ENCODE peak calls at places on chromosome 1, in ten cellular contexts. One of them, this sample, is unnamed.

GRCh38 chr1:195664628-195665027 is 943.6 kb downstream of the KCNT2 start:
- DNase-seq in GM23338: no peak
- DNase-seq in breast epithelium: no peak
- DNase-seq in MCF 10A: peak; percentile 55
- DNase-seq in choroid plexus epithelial cell: peak; percentile 42
- DNase-seq in upper lobe of left lung: no peak
- DNase-seq in Calu3: peak; percentile 19
- DNase-seq in upper lobe of right lung: no peak
- DNase-seq in CD4-positive, alpha-beta T cell: no peak
- DNase-seq in nephron progenitor cell: no peak
- DNase-seq in this sample: no peak

GRCh38 chr1:39287541-39287940 is 83.0 kb downstream of the MACF1 start:
- DNase-seq in GM23338: no peak
- DNase-seq in breast epithelium: no peak
- DNase-seq in MCF 10A: no peak
- DNase-seq in choroid plexus epithelial cell: no peak
- DNase-seq in upper lobe of left lung: no peak
- DNase-seq in Calu3: no peak
- DNase-seq in upper lobe of right lung: no peak
- DNase-seq in CD4-positive, alpha-beta T cell: no peak
- DNase-seq in nephron progenitor cell: no peak
- DNase-seq in this sample: no peak

GRCh38 chr1:42340093-42340492 is 5.1 kb upstream of the FOXJ3 start:
- DNase-seq in GM23338: peak; percentile 26
- DNase-seq in breast epithelium: no peak
- DNase-seq in MCF 10A: peak; percentile 61
- DNase-seq in choroid plexus epithelial cell: no peak
- DNase-seq in upper lobe of left lung: no peak
- DNase-seq in Calu3: peak; percentile 40
- DNase-seq in upper lobe of right lung: no peak
- DNase-seq in CD4-positive, alpha-beta T cell: no peak
- DNase-seq in nephron progenitor cell: no peak
- DNase-seq in this sample: no peak

GRCh38 chr1:171910786-171911185 is 69.5 kb downstream of the DNM3 start:
- DNase-seq in GM23338: peak; percentile 23
- DNase-seq in breast epithelium: no peak
- DNase-seq in MCF 10A: no peak
- DNase-seq in choroid plexus epithelial cell: no peak
- DNase-seq in upper lobe of left lung: no peak
- DNase-seq in Calu3: no peak
- DNase-seq in upper lobe of right lung: no peak
- DNase-seq in CD4-positive, alpha-beta T cell: no peak
- DNase-seq in nephron progenitor cell: no peak
- DNase-seq in this sample: no peak

GRCh38 chr1:71587961-71588360 is 507.1 kb upstream of the ZRANB2 start:
- DNase-seq in GM23338: peak; percentile 15
- DNase-seq in breast epithelium: no peak
- DNase-seq in MCF 10A: peak; percentile 29
- DNase-seq in choroid plexus epithelial cell: no peak
- DNase-seq in upper lobe of left lung: no peak
- DNase-seq in Calu3: no peak
- DNase-seq in upper lobe of right lung: no peak
- DNase-seq in CD4-positive, alpha-beta T cell: no peak
- DNase-seq in nephron progenitor cell: no peak
- DNase-seq in this sample: no peak

GRCh38 chr1:154960446-154961136 is 991 bp downstream of the PYGO2 start:
- DNase-seq in GM23338: no peak
- DNase-seq in breast epithelium: no peak
- DNase-seq in MCF 10A: no peak
- DNase-seq in choroid plexus epithelial cell: peak; percentile 22
- DNase-seq in upper lobe of left lung: no peak
- DNase-seq in Calu3: no peak
- DNase-seq in upper lobe of right lung: no peak
- DNase-seq in CD4-positive, alpha-beta T cell: no peak
- DNase-seq in nephron progenitor cell: no peak
- DNase-seq in this sample: no peak

GRCh38 chr1:113409363-113409762 is 19.0 kb downstream of the MAGI3 start:
- DNase-seq in GM23338: no peak
- DNase-seq in breast epithelium: no peak
- DNase-seq in MCF 10A: no peak
- DNase-seq in choroid plexus epithelial cell: no peak
- DNase-seq in upper lobe of left lung: no peak
- DNase-seq in Calu3: no peak
- DNase-seq in upper lobe of right lung: no peak
- DNase-seq in CD4-positive, alpha-beta T cell: no peak
- DNase-seq in nephron progenitor cell: no peak
- DNase-seq in this sample: no peak

GRCh38 chr1:78060857-78061563 is 15.2 kb downstream of the GIPC2 start:
- DNase-seq in GM23338: peak; percentile 26
- DNase-seq in breast epithelium: no peak
- DNase-seq in MCF 10A: no peak
- DNase-seq in choroid plexus epithelial cell: no peak
- DNase-seq in upper lobe of left lung: no peak
- DNase-seq in Calu3: no peak
- DNase-seq in upper lobe of right lung: no peak
- DNase-seq in CD4-positive, alpha-beta T cell: no peak
- DNase-seq in nephron progenitor cell: no peak
- DNase-seq in this sample: no peak

GRCh38 chr1:234107416-234108021 is 203.0 kb downstream of the SLC35F3 start:
- DNase-seq in GM23338: no peak
- DNase-seq in breast epithelium: no peak
- DNase-seq in MCF 10A: no peak
- DNase-seq in choroid plexus epithelial cell: no peak
- DNase-seq in upper lobe of left lung: no peak
- DNase-seq in Calu3: no peak
- DNase-seq in upper lobe of right lung: no peak
- DNase-seq in CD4-positive, alpha-beta T cell: no peak
- DNase-seq in nephron progenitor cell: no peak
- DNase-seq in this sample: no peak

GRCh38 chr1:234114648-234115307 is 210.3 kb downstream of the SLC35F3 start:
- DNase-seq in GM23338: peak; percentile 80
- DNase-seq in breast epithelium: no peak
- DNase-seq in MCF 10A: peak; percentile 84
- DNase-seq in choroid plexus epithelial cell: peak; percentile 67
- DNase-seq in upper lobe of left lung: no peak
- DNase-seq in Calu3: peak; percentile 28
- DNase-seq in upper lobe of right lung: no peak
- DNase-seq in CD4-positive, alpha-beta T cell: peak; percentile 5
- DNase-seq in nephron progenitor cell: peak; percentile 46
- DNase-seq in this sample: no peak

GRCh38 chr1:234108921-234109320 is 204.4 kb downstream of the SLC35F3 start:
- DNase-seq in GM23338: no peak
- DNase-seq in breast epithelium: no peak
- DNase-seq in MCF 10A: peak; percentile 58
- DNase-seq in choroid plexus epithelial cell: no peak
- DNase-seq in upper lobe of left lung: no peak
- DNase-seq in Calu3: no peak
- DNase-seq in upper lobe of right lung: no peak
- DNase-seq in CD4-positive, alpha-beta T cell: no peak
- DNase-seq in nephron progenitor cell: no peak
- DNase-seq in this sample: no peak

GRCh38 chr1:234109840-234110239 is 205.4 kb downstream of the SLC35F3 start:
- DNase-seq in GM23338: no peak
- DNase-seq in breast epithelium: no peak
- DNase-seq in MCF 10A: no peak
- DNase-seq in choroid plexus epithelial cell: no peak
- DNase-seq in upper lobe of left lung: no peak
- DNase-seq in Calu3: no peak
- DNase-seq in upper lobe of right lung: no peak
- DNase-seq in CD4-positive, alpha-beta T cell: no peak
- DNase-seq in nephron progenitor cell: no peak
- DNase-seq in this sample: no peak

DNA sequence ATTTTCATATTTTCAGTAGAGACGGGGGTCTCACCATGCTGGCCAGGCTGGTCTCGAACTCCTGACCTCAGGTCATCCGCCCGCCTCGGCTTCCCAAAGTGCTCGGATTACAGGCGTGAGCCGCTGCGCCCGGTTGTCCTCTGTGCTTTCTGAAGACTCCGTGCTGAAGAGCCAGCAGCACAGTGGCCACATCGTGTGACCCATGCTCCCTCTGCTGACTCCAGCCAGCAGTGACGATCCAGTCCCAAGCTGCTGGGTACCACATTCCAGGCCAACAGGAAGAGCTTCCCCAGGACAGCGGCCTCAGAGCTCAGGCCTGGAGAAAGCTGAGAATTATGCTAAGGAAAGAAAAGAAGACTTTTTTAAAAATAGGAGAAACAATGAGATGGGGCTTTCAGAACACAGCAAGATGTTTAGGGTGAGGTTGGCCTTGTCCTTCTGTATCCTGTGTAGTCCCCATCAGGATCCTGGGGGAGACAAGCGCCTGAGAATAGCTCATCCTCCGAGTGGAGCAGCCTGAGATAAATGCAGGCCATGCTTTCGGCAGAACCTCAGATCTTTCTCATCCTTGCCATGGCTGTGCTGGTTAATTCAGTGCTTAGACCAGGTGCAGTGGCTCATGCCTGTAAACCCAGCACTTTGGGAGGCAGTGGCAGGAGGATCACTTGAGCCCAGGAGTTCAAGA is 207.1 kb downstream of the SLC35F3 start:
- DNase-seq in GM23338: peak; percentile 87
- DNase-seq in breast epithelium: no peak
- DNase-seq in MCF 10A: peak; percentile 50
- DNase-seq in choroid plexus epithelial cell: peak; percentile 10
- DNase-seq in upper lobe of left lung: no peak
- DNase-seq in Calu3: peak; percentile 68
- DNase-seq in upper lobe of right lung: peak; percentile 68
- DNase-seq in CD4-positive, alpha-beta T cell: no peak
- DNase-seq in nephron progenitor cell: peak; percentile 63
- DNase-seq in this sample: no peak
- TF ChIP-seq CTCF in GM23338: peak; percentile 63
- TF ChIP-seq CTCF in breast epithelium: no peak
- TF ChIP-seq CTCF in MCF 10A: peak; percentile 39
- TF ChIP-seq CTCF in choroid plexus epithelial cell: no peak
- TF ChIP-seq CTCF in upper lobe of left lung: no peak
- TF ChIP-seq CTCF in Calu3: peak; percentile 50
- TF ChIP-seq CTCF in upper lobe of right lung: no peak
- TF ChIP-seq CTCF in CD4-positive, alpha-beta T cell: no peak
- TF ChIP-seq CTCF in nephron progenitor cell: peak; percentile 36
- TF ChIP-seq CTCF in this sample: peak; percentile 65

GRCh38 chr1:205054013-205054412 is 11.0 kb downstream of the CNTN2 start:
- DNase-seq in GM23338: no peak
- DNase-seq in breast epithelium: no peak
- DNase-seq in MCF 10A: no peak
- DNase-seq in choroid plexus epithelial cell: no peak
- DNase-seq in upper lobe of left lung: peak; percentile 39
- DNase-seq in Calu3: no peak
- DNase-seq in upper lobe of right lung: no peak
- DNase-seq in CD4-positive, alpha-beta T cell: no peak
- DNase-seq in nephron progenitor cell: no peak
- DNase-seq in this sample: no peak

GRCh38 chr1:205056956-205057568 is 14.1 kb downstream of the CNTN2 start:
- DNase-seq in GM23338: no peak
- DNase-seq in breast epithelium: no peak
- DNase-seq in MCF 10A: no peak
- DNase-seq in choroid plexus epithelial cell: no peak
- DNase-seq in upper lobe of left lung: no peak
- DNase-seq in Calu3: no peak
- DNase-seq in upper lobe of right lung: no peak
- DNase-seq in CD4-positive, alpha-beta T cell: no peak
- DNase-seq in nephron progenitor cell: no peak
- DNase-seq in this sample: no peak

GRCh38 chr1:205056188-205056611 is 13.2 kb downstream of the CNTN2 start:
- DNase-seq in GM23338: no peak
- DNase-seq in breast epithelium: no peak
- DNase-seq in MCF 10A: no peak
- DNase-seq in choroid plexus epithelial cell: no peak
- DNase-seq in upper lobe of left lung: peak; percentile 52
- DNase-seq in Calu3: no peak
- DNase-seq in upper lobe of right lung: no peak
- DNase-seq in CD4-positive, alpha-beta T cell: no peak
- DNase-seq in nephron progenitor cell: no peak
- DNase-seq in this sample: no peak

GRCh38 chr1:205052689-205053088 is 9.7 kb downstream of the CNTN2 start:
- DNase-seq in GM23338: no peak
- DNase-seq in breast epithelium: no peak
- DNase-seq in MCF 10A: no peak
- DNase-seq in choroid plexus epithelial cell: no peak
- DNase-seq in upper lobe of left lung: no peak
- DNase-seq in Calu3: no peak
- DNase-seq in upper lobe of right lung: no peak
- DNase-seq in CD4-positive, alpha-beta T cell: no peak
- DNase-seq in nephron progenitor cell: no peak
- DNase-seq in this sample: no peak

GRCh38 chr1:205053296-205053695 is 10.3 kb downstream of the CNTN2 start:
- DNase-seq in GM23338: no peak
- DNase-seq in breast epithelium: no peak
- DNase-seq in MCF 10A: no peak
- DNase-seq in choroid plexus epithelial cell: no peak
- DNase-seq in upper lobe of left lung: no peak
- DNase-seq in Calu3: no peak
- DNase-seq in upper lobe of right lung: no peak
- DNase-seq in CD4-positive, alpha-beta T cell: no peak
- DNase-seq in nephron progenitor cell: no peak
- DNase-seq in this sample: no peak
- TF ChIP-seq CTCF in GM23338: no peak
- TF ChIP-seq CTCF in breast epithelium: no peak
- TF ChIP-seq CTCF in MCF 10A: no peak
- TF ChIP-seq CTCF in choroid plexus epithelial cell: no peak
- TF ChIP-seq CTCF in upper lobe of left lung: no peak
- TF ChIP-seq CTCF in Calu3: no peak
- TF ChIP-seq CTCF in upper lobe of right lung: no peak
- TF ChIP-seq CTCF in CD4-positive, alpha-beta T cell: no peak
- TF ChIP-seq CTCF in nephron progenitor cell: no peak
- TF ChIP-seq CTCF in this sample: no peak

GRCh38 chr1:91501527-91501859 is 842 bp downstream of the CDC7 start:
- DNase-seq in GM23338: peak; percentile 70
- DNase-seq in breast epithelium: no peak
- DNase-seq in MCF 10A: peak; percentile 65
- DNase-seq in choroid plexus epithelial cell: peak; percentile 55
- DNase-seq in upper lobe of left lung: no peak
- DNase-seq in Calu3: no peak
- DNase-seq in upper lobe of right lung: no peak
- DNase-seq in CD4-positive, alpha-beta T cell: no peak
- DNase-seq in nephron progenitor cell: no peak
- DNase-seq in this sample: no peak

GRCh38 chr1:91503332-91503900 is 2.8 kb downstream of the CDC7 start:
- DNase-seq in GM23338: no peak
- DNase-seq in breast epithelium: no peak
- DNase-seq in MCF 10A: no peak
- DNase-seq in choroid plexus epithelial cell: no peak
- DNase-seq in upper lobe of left lung: no peak
- DNase-seq in Calu3: no peak
- DNase-seq in upper lobe of right lung: no peak
- DNase-seq in CD4-positive, alpha-beta T cell: no peak
- DNase-seq in nephron progenitor cell: no peak
- DNase-seq in this sample: no peak

GRCh38 chr1:91503975-91504530 is 3.4 kb downstream of the CDC7 start:
- DNase-seq in GM23338: no peak
- DNase-seq in breast epithelium: no peak
- DNase-seq in MCF 10A: no peak
- DNase-seq in choroid plexus epithelial cell: no peak
- DNase-seq in upper lobe of left lung: no peak
- DNase-seq in Calu3: no peak
- DNase-seq in upper lobe of right lung: no peak
- DNase-seq in CD4-positive, alpha-beta T cell: no peak
- DNase-seq in nephron progenitor cell: no peak
- DNase-seq in this sample: no peak

GRCh38 chr1:91502138-91502881 is 1.7 kb downstream of the CDC7 start:
- DNase-seq in GM23338: no peak
- DNase-seq in breast epithelium: no peak
- DNase-seq in MCF 10A: peak; percentile 9
- DNase-seq in choroid plexus epithelial cell: no peak
- DNase-seq in upper lobe of left lung: no peak
- DNase-seq in Calu3: no peak
- DNase-seq in upper lobe of right lung: no peak
- DNase-seq in CD4-positive, alpha-beta T cell: no peak
- DNase-seq in nephron progenitor cell: no peak
- DNase-seq in this sample: no peak

GRCh38 chr1:91502882-91503184 is 2.2 kb downstream of the CDC7 start:
- DNase-seq in GM23338: no peak
- DNase-seq in breast epithelium: no peak
- DNase-seq in MCF 10A: peak; percentile 29
- DNase-seq in choroid plexus epithelial cell: peak; percentile 41
- DNase-seq in upper lobe of left lung: no peak
- DNase-seq in Calu3: no peak
- DNase-seq in upper lobe of right lung: no peak
- DNase-seq in CD4-positive, alpha-beta T cell: no peak
- DNase-seq in nephron progenitor cell: no peak
- DNase-seq in this sample: no peak
- TF ChIP-seq CTCF in GM23338: no peak
- TF ChIP-seq CTCF in breast epithelium: no peak
- TF ChIP-seq CTCF in MCF 10A: no peak
- TF ChIP-seq CTCF in choroid plexus epithelial cell: peak; percentile 44
- TF ChIP-seq CTCF in upper lobe of left lung: no peak
- TF ChIP-seq CTCF in Calu3: no peak
- TF ChIP-seq CTCF in upper lobe of right lung: no peak
- TF ChIP-seq CTCF in CD4-positive, alpha-beta T cell: no peak
- TF ChIP-seq CTCF in nephron progenitor cell: no peak
- TF ChIP-seq CTCF in this sample: peak; percentile 41

DNA sequence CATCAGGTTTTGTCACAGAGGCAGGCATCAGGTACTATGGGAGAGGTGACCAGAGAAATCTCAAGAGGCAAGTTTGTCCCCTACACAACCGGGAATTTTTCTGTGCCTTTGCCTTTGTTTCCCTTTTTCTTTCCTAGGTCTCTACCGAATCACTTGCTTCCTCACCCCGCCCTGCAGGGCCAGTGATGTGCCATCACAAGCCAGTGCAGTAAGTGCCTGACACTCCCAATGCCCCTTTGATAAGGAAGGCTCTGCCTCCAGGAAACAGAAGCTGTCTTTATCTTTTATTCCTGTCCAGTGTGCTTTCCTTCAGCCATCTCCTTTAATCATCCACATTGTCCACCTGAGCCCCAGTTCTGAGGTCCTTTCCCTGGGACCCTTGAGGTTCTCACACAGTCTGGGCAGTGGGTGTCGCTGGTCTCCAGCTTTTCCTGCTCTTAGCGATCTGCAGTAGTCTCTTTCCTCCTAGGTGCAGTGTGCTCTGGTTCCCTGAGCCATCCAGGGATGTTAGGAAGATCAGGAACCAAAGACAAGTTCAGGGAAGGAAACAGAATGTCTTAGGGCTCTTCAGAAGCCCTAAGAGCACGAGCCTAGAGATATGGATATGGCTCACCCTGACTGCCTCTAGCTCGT is 36.6 kb downstream of the GJA5 start:
- DNase-seq in GM23338: peak; percentile 91
- DNase-seq in breast epithelium: no peak
- DNase-seq in MCF 10A: peak; percentile 72
- DNase-seq in choroid plexus epithelial cell: peak; percentile 54
- DNase-seq in upper lobe of left lung: no peak
- DNase-seq in Calu3: peak; percentile 74
- DNase-seq in upper lobe of right lung: peak; percentile 72
- DNase-seq in CD4-positive, alpha-beta T cell: no peak
- DNase-seq in nephron progenitor cell: peak; percentile 54
- DNase-seq in this sample: no peak
- TF ChIP-seq CTCF in GM23338: peak; percentile 93
- TF ChIP-seq CTCF in breast epithelium: peak; percentile 29
- TF ChIP-seq CTCF in MCF 10A: peak; percentile 51
- TF ChIP-seq CTCF in choroid plexus epithelial cell: peak; percentile 63
- TF ChIP-seq CTCF in upper lobe of left lung: peak; percentile 56
- TF ChIP-seq CTCF in Calu3: no peak
- TF ChIP-seq CTCF in upper lobe of right lung: peak; percentile 64
- TF ChIP-seq CTCF in CD4-positive, alpha-beta T cell: peak; percentile 36
- TF ChIP-seq CTCF in nephron progenitor cell: peak; percentile 58
- TF ChIP-seq CTCF in this sample: peak; percentile 70